ENCODE peak calls at places on chromosomes 6 and 20, in six cellular contexts. One of them, this sample, is unnamed.

GRCh38 chr6:143579703-143580102 is 68.2 kb upstream of the FUCA2 start:
- DNase-seq in stimulated activated CD4-positive, alpha-beta T cell treated with anti-CD3 and anti-CD28 coated beads, TNF-alpha, amount 100 ng/mL, for 1 hour: no peak
- DNase-seq in HS-5: peak; percentile 67
- DNase-seq in glutamatergic neuron: no peak
- DNase-seq in HepG2: no peak
- DNase-seq in psoas muscle: peak; percentile 74
- DNase-seq in this sample: no peak

GRCh38 chr6:112231609-112232060 is 22.7 kb downstream of the LAMA4 start:
- DNase-seq in HS-5: no peak
- DNase-seq in psoas muscle: no peak
- DNase-seq in glutamatergic neuron: no peak
- DNase-seq in HepG2: no peak
- DNase-seq in stimulated activated CD4-positive, alpha-beta T cell treated with anti-CD3 and anti-CD28 coated beads, TNF-alpha, amount 100 ng/mL, for 1 hour: no peak
- DNase-seq in this sample: no peak

GRCh38 chr6:118725944-118726343 is 74.6 kb upstream of the CEP85L start:
- DNase-seq in HepG2: no peak
- DNase-seq in stimulated activated CD4-positive, alpha-beta T cell treated with anti-CD3 and anti-CD28 coated beads, TNF-alpha, amount 100 ng/mL, for 1 hour: peak; percentile 54
- DNase-seq in HS-5: no peak
- DNase-seq in glutamatergic neuron: no peak
- DNase-seq in psoas muscle: no peak
- DNase-seq in this sample: no peak

GRCh38 chr20:62804021-62804631 is 509 bp upstream of the OGFR start:
- DNase-seq in HepG2: peak; percentile 67
- DNase-seq in glutamatergic neuron: no peak
- DNase-seq in HS-5: no peak
- DNase-seq in stimulated activated CD4-positive, alpha-beta T cell treated with anti-CD3 and anti-CD28 coated beads, TNF-alpha, amount 100 ng/mL, for 1 hour: no peak
- DNase-seq in psoas muscle: no peak
- DNase-seq in this sample: no peak

GRCh38 chr20:25088267-25088666 is 6.3 kb upstream of the VSX1 start:
- DNase-seq in HS-5: no peak
- DNase-seq in psoas muscle: no peak
- DNase-seq in glutamatergic neuron: no peak
- DNase-seq in stimulated activated CD4-positive, alpha-beta T cell treated with anti-CD3 and anti-CD28 coated beads, TNF-alpha, amount 100 ng/mL, for 1 hour: no peak
- DNase-seq in HepG2: no peak
- DNase-seq in this sample: no peak

GRCh38 chr20:33012327-33013189 is 5.1 kb downstream of the BPIFB2 start:
- DNase-seq in HepG2: no peak
- DNase-seq in psoas muscle: no peak
- DNase-seq in glutamatergic neuron: no peak
- DNase-seq in stimulated activated CD4-positive, alpha-beta T cell treated with anti-CD3 and anti-CD28 coated beads, TNF-alpha, amount 100 ng/mL, for 1 hour: no peak
- DNase-seq in HS-5: no peak
- DNase-seq in this sample: no peak

GRCh38 chr6:25017486-25017885 is 81.7 kb upstream of the RIPOR2 start:
- DNase-seq in glutamatergic neuron: no peak
- DNase-seq in stimulated activated CD4-positive, alpha-beta T cell treated with anti-CD3 and anti-CD28 coated beads, TNF-alpha, amount 100 ng/mL, for 1 hour: no peak
- DNase-seq in HS-5: no peak
- DNase-seq in psoas muscle: no peak
- DNase-seq in HepG2: no peak
- DNase-seq in this sample: no peak

GRCh38 chr20:59971428-59971827 is 13.2 kb downstream of the CDH26 start:
- DNase-seq in HS-5: no peak
- DNase-seq in stimulated activated CD4-positive, alpha-beta T cell treated with anti-CD3 and anti-CD28 coated beads, TNF-alpha, amount 100 ng/mL, for 1 hour: no peak
- DNase-seq in psoas muscle: no peak
- DNase-seq in glutamatergic neuron: no peak
- DNase-seq in HepG2: no peak
- DNase-seq in this sample: no peak

GRCh38 chr6:134063966-134064445 is 11.6 kb upstream of the SLC2A12 start:
- DNase-seq in glutamatergic neuron: peak; percentile 54
- DNase-seq in psoas muscle: no peak
- DNase-seq in HepG2: peak; percentile 75
- DNase-seq in HS-5: no peak
- DNase-seq in stimulated activated CD4-positive, alpha-beta T cell treated with anti-CD3 and anti-CD28 coated beads, TNF-alpha, amount 100 ng/mL, for 1 hour: peak; percentile 35
- DNase-seq in this sample: peak; percentile 77

GRCh38 chr20:47181056-47181862 is 175.2 kb downstream of the ZMYND8 start:
- DNase-seq in HS-5: peak; percentile 98
- DNase-seq in psoas muscle: no peak
- DNase-seq in HepG2: peak; percentile 92
- DNase-seq in glutamatergic neuron: no peak
- DNase-seq in stimulated activated CD4-positive, alpha-beta T cell treated with anti-CD3 and anti-CD28 coated beads, TNF-alpha, amount 100 ng/mL, for 1 hour: no peak
- DNase-seq in this sample: peak; percentile 89

GRCh38 chr20:43255877-43256276 is 66.2 kb upstream of the PTPRT start:
- DNase-seq in HS-5: no peak
- DNase-seq in psoas muscle: no peak
- DNase-seq in HepG2: no peak
- DNase-seq in stimulated activated CD4-positive, alpha-beta T cell treated with anti-CD3 and anti-CD28 coated beads, TNF-alpha, amount 100 ng/mL, for 1 hour: no peak
- DNase-seq in glutamatergic neuron: no peak
- DNase-seq in this sample: no peak

This sample was measured in Caco-2.